ENCODE peak calls at places on chromosomes 5 and 9, in four cellular contexts. T is GM23338, O is thoracic aorta, Z is HCT116. W is an unnamed sample. For H3K4me1, the result is how much of the 10 kb centered on the place peaks cover.

GRCh38 chr5:128234928-128235641 is 151.5 kb downstream of the SLC12A2 start:
- ATAC-seq in T (no peak), O (no peak), Z (no peak), W (no peak)

GRCh38 chr9:114163517-114163924 is 8.2 kb downstream of the COL27A1 start:
- ATAC-seq in T (peak), Z (no peak), O (peak), W (peak)

GRCh38 chr5:137997726-137998213 is 35.1 kb downstream of the FAM13B start:
- ATAC-seq in Z (no peak), T (no peak), O (no peak), W (no peak)

GRCh38 chr5:140926211-140926902 is at the start of gene PCDHAC1:
- ATAC-seq in O (no peak), T (peak), Z (peak), W (peak)

GRCh38 chr9:115379719-115380118 is 261.8 kb upstream of the TNC start:
- ATAC-seq in O (no peak), Z (no peak), T (no peak), W (no peak)

GRCh38 chr9:33109850-33110595 is 33.5 kb upstream of the SMU1 start:
- ATAC-seq in O (no peak), Z (no peak), T (no peak), W (no peak)

GRCh38 chr5:23007762-23008161 is 154.6 kb upstream of the CDH12 start:
- ATAC-seq in T (no peak), O (no peak), Z (no peak), W (no peak)

GRCh38 chr5:125478599-125478998 is 732.2 kb upstream of the ZNF608 start:
- ATAC-seq in T (no peak), O (no peak), Z (no peak), W (no peak)

GRCh38 chr9:77435688-77436087 is 212.4 kb downstream of the GNA14 start:
- ATAC-seq in O (no peak), Z (no peak), T (no peak), W (no peak)

GRCh38 chr9:4237748-4238511 is 61.9 kb downstream of the GLIS3 start:
- ATAC-seq in Z (no peak), T (peak), O (peak), W (no peak)

GRCh38 chr5:60210810-60211209 is 317.3 kb upstream of the PDE4D start:
- ATAC-seq in T (peak), Z (no peak), O (no peak), W (no peak)

GRCh38 chr5:163105456-163105855 is 331.9 kb upstream of the CCNG1 start:
- ATAC-seq in O (no peak), Z (no peak), T (no peak), W (no peak)

GRCh38 chr9:86720893-86721698 is 226.2 kb downstream of the GAS1 start:
- ATAC-seq in T (peak), Z (no peak), O (no peak), W (peak)

GRCh38 chr5:172438304-172438652 is 16.0 kb downstream of the SH3PXD2B start:
- ATAC-seq in T (no peak), Z (no peak), O (peak), W (peak)

GRCh38 chr5:2213121-2213730 is 330.5 kb upstream of the IRX4 start:
- ATAC-seq in O (no peak), T (no peak), Z (no peak), W (no peak)

GRCh38 chr5:143205879-143206193 is 197.7 kb downstream of the NR3C1 start:
- ATAC-seq in Z (no peak), T (no peak), O (no peak), W (no peak)

GRCh38 chr9:2677927-2678889 is 39.1 kb upstream of the KCNV2 start:
- ATAC-seq in Z (no peak), T (no peak), O (no peak), W (no peak)

GRCh38 chr9:524008-524407 is 309.3 kb downstream of the DOCK8 start:
- ATAC-seq in T (no peak), Z (no peak), O (no peak), W (peak)

GRCh38 chr9:6829027-6829426 is 71.3 kb downstream of the KDM4C start:
- ATAC-seq in T (peak), Z (peak), O (no peak), W (no peak)

GRCh38 chr9:109922617-109923260 is 142.7 kb downstream of the PALM2AKAP2 start:
- ATAC-seq in T (no peak), Z (no peak), O (no peak), W (no peak)

GRCh38 chr5:177319913-177320588 is 8.4 kb upstream of the MXD3 start:
- ATAC-seq in O (no peak), Z (no peak), T (no peak), W (no peak)

GRCh38 chr9:112166176-112167140 is 8.6 kb downstream of the SUSD1 start:
- ATAC-seq in O (no peak), T (peak), Z (no peak), W (peak)

GRCh38 chr9:122144836-122145235 is 14.7 kb downstream of the NDUFA8 start:
- ATAC-seq in T (no peak), Z (peak), O (no peak), W (no peak)

GRCh38 chr9:101951598-101951997 is 213.2 kb upstream of the GRIN3A start:
- ATAC-seq in Z (no peak), O (no peak), T (no peak), W (no peak)

GRCh38 chr5:104344809-104345512 is 782.4 kb upstream of the NUDT12 start:
- ATAC-seq in T (no peak), O (no peak), Z (no peak), W (no peak)

GRCh38 chr5:141422742-141423291 is 2.0 kb downstream of the PCDHGA11 start:
- ATAC-seq in Z (no peak), O (no peak), T (no peak), W (no peak)

GRCh38 chr5:138565100-138565821 is 9.9 kb downstream of the HSPA9 start:
- ATAC-seq in O (no peak), T (no peak), Z (no peak), W (no peak)

GRCh38 chr9:118364266-118365075 is 660.3 kb downstream of the TLR4 start:
- ATAC-seq in Z (no peak), T (no peak), O (no peak), W (no peak)

GRCh38 chr9:124489222-124489621 is 18.0 kb downstream of the NR5A1 start:
- ATAC-seq in O (no peak), T (no peak), Z (no peak), W (no peak)

GRCh38 chr9:123343428-123344272 is 12.3 kb upstream of the CRB2 start:
- ATAC-seq in Z (no peak), O (no peak), T (no peak), W (no peak)

GRCh38 chr5:147971472-147971871 is 65.1 kb upstream of the C5orf46 start:
- ATAC-seq in T (no peak), Z (no peak), O (no peak), W (no peak)

GRCh38 chr5:100890514-100891008 is 12.5 kb downstream of the ST8SIA4 start:
- ATAC-seq in O (no peak), T (no peak), Z (no peak), W (no peak)

GRCh38 chr5:5971227-5971626 is 407.1 kb downstream of the MED10 start:
- ATAC-seq in O (no peak), T (no peak), Z (no peak), W (no peak)

GRCh38 chr9:125485471-125485870 is 221.5 kb downstream of the MAPKAP1 start:
- ATAC-seq in T (no peak), Z (no peak), O (no peak), W (no peak)

GRCh38 chr9:137382728-137383452 is 40.1 kb downstream of the EXD3 start:
- ATAC-seq in Z (peak), O (no peak), T (peak), W (peak)

GRCh38 chr5:96753848-96754247 is 53.9 kb downstream of the ERAP1 start:
- ATAC-seq in O (no peak), T (no peak), Z (no peak), W (no peak)

GRCh38 chr9:6128030-6128429 is 87.6 kb upstream of the IL33 start:
- ATAC-seq in O (no peak), T (peak), Z (no peak), W (no peak)

GRCh38 chr9:92147854-92148184 is 32.6 kb upstream of the SPTLC1 start:
- ATAC-seq in Z (no peak), T (peak), O (no peak), W (no peak)

GRCh38 chr9:128065907-128066712 is 1.0 kb downstream of the NAIF1 start:
- ATAC-seq in O (no peak), Z (no peak), T (no peak), W (no peak)

GRCh38 chr9:128066713-128067621 is at the start of gene NAIF1:
- ATAC-seq in O (peak), Z (peak), T (peak), W (peak)

GRCh38 chr9:128068656-128069221 is 707 bp downstream of the SLC25A25 start:
- ATAC-seq in Z (no peak), O (no peak), T (no peak), W (no peak)

GRCh38 chr9:128067622-128067897 is 440 bp upstream of the NAIF1 start:
- ATAC-seq in O (no peak), T (no peak), Z (no peak), W (no peak)

DNA sequence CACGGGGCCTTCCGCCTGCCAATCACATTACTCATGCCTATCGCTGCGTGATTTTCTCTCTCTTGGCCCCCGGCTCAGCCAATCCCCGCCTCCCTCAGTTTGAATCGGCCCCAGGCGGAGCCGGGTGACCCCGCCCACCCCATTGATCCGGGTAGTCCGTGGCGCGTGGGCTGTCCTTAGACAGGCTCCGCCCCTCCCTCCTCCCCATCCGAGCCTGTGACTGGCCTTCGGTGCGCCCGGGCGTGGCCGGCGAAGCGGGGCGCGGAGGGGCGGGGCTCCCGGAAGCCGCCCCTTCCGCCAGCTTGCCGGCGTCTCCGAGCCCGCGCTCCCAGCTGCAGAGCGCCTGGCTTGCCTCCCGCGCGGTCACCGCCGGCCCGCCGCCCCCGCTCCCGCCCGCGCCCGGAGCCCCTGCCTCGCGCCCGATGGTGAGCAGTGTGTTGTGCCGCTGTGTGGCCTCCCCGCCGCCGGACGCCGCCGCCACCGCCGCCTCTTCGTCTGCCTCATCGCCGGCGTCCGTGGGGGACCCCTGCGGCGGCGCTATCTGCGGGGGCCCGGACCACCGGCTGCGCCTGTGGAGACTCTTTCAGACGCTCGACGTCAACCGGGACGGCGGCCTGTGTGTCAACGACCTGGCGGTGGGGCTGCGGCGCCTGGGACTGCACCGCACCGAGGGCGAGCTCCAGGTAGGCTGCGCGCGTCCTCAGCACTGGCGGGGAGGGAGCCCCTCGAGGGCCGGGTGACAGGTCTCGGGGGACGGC is at the start of gene SLC25A25:
- ATAC-seq in O (peak), Z (peak), T (peak), W (peak)
- H3K4me1 ChIP-seq in O (half or more), Z (under half), T (under half), W (under half)

GRCh38 chr5:27818888-27819287 is 780.5 kb upstream of the CDH9 start:
- ATAC-seq in O (no peak), Z (no peak), T (no peak), W (no peak)
- H3K4me1 ChIP-seq in O (under half), Z (under half), T (under half), W (under half)

DNA sequence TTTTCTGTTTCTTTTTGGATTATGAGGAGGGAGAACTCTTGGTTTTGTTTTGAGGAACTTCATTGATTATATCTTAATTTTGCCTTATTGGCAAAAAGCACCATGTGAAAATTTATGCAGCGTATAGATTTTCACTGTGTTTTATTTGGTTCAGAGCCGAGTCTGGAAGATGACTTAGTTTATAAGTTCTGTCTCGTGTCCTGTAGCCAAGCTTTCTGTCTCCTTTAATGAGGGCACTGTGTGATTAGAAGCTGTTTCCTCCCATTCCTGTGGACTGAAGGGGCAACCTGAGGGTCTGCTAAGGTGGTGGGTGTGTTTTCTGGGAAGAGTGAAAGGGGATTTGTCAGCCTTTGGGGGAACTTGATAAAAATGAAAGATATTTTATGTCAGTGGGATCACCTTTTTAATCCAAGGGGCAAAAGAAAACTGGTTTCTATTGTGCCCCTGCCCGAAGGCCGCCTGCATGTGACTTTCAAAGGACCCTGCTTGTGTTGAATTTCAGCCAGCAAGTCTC is 262.1 kb downstream of the FANCC start:
- ATAC-seq in T (no peak), O (no peak), Z (no peak), W (no peak)
- H3K4me1 ChIP-seq in T (under half), O (half or more), Z (under half), W (under half)

GRCh38 chr5:136143763-136144162 is 11.1 kb downstream of the SMAD5 start:
- ATAC-seq in Z (no peak), T (no peak), O (no peak), W (no peak)
- H3K4me1 ChIP-seq in Z (under half), T (under half), O (half or more), W (half or more)

GRCh38 chr9:31394040-31394473 is 990.4 kb upstream of the ACO1 start:
- ATAC-seq in Z (no peak), T (no peak), O (no peak), W (no peak)
- H3K4me1 ChIP-seq in Z (under half), T (under half), O (under half), W (under half)

GRCh38 chr5:56759521-56759920 is 55.8 kb upstream of the MAP3K1 start:
- ATAC-seq in Z (no peak), T (no peak), O (no peak), W (no peak)

GRCh38 chr5:56763182-56763581 is 52.2 kb upstream of the MAP3K1 start:
- ATAC-seq in T (no peak), O (no peak), Z (no peak), W (no peak)

GRCh38 chr5:56760723-56761122 is 54.6 kb upstream of the MAP3K1 start:
- ATAC-seq in Z (no peak), T (peak), O (no peak), W (no peak)

GRCh38 chr5:56763711-56764466 is 51.5 kb upstream of the MAP3K1 start:
- ATAC-seq in O (no peak), T (no peak), Z (no peak), W (peak)

DNA sequence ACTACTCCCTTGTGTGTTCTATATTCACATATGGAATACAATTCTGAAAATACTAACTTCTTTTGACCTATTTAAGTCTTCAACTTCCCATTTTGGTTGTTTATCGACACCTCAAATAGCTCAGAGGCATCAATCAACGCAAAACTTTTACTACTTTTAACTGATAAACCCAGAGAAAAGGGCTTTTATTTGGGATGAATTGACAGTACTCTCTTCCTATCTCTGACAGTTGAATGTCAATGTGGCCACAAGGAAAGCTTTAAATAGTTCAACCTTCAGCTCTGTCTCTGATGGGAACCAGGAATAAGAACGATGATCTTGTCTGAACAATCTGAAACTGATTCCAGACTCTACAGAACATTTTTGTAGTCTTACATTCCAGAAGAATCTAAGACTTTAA is 53.9 kb upstream of the MAP3K1 start:
- ATAC-seq in O (no peak), Z (no peak), T (no peak), W (no peak)
- H3K4me1 ChIP-seq in O (under half), Z (under half), T (under half), W (under half)

GRCh38 chr5:139650031-139650688 is 2.0 kb downstream of the CXXC5 start:
- ATAC-seq in O (no peak), T (peak), Z (no peak), W (no peak)

GRCh38 chr5:139650689-139651501 is 2.7 kb downstream of the CXXC5 start:
- ATAC-seq in Z (peak), O (no peak), T (no peak), W (peak)

GRCh38 chr5:139652788-139653241 is 4.7 kb downstream of the CXXC5 start:
- ATAC-seq in O (no peak), T (no peak), Z (no peak), W (no peak)

GRCh38 chr5:139651863-139652787 is 4.0 kb downstream of the CXXC5 start:
- ATAC-seq in O (peak), T (peak), Z (peak), W (peak)

DNA sequence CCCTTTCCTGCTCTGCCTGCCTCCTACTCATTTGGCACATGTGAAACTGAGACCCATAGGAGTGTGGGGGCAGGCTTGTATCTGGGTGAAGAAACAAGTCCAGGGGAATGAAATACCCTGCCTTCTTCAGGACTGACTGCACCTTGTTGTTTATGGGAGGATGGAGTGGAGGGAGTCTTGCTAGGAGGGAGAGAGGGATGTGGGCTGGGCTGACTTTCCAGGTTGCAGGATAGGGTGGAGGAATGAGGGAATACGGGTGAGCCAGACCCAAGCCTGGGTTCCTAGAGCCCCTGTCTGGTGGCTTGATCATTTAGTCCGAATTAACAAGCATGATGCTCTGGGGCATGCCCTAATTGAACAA is 3.3 kb downstream of the CXXC5 start:
- ATAC-seq in O (no peak), Z (peak), T (no peak), W (no peak)
- H3K4me1 ChIP-seq in O (half or more), Z (half or more), T (half or more), W (half or more)

DNA sequence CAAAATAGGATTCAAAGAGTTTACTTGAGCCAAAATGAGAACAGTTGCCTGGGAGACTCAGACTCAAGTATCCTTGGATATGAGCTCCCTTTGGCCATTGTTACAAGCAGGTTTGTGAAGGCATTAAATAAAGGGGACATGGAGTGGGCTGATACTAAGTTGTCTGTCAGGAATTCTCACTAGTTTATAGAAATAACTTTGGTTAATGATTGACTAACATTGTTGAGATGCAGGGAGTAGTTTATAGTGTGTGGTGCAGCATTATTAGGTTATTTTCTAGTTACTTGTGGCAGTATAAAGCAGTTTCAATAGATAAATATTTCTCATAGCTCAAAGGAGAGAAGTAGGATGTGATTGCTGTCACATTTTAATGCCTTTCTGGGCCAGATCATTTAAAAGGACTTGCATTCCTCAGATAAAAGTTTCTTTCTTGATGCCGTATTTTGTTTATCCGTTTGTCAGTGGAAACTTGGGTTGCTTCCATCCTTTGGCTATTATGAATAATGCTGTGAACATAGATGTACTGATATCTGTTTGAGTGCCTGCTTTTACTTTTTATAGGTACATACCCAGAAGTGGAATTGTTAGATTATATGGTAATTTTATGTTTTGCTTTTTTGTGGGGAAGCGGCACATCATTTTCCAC is 9.2 kb downstream of the AP3S1 start:
- ATAC-seq in O (no peak), T (no peak), Z (no peak), W (no peak)
- H3K4me1 ChIP-seq in O (under half), T (under half), Z (half or more), W (half or more)

W was measured in gastroesophageal sphincter.